ENCODE peak calls at places on chromosomes 11 and 22, in nine cellular contexts. B is left colon; X is SK-N-SH treated with all-trans-retinoic acid at 6 μM for 48 hours; P is heart right ventricle; W is lower lobe of right lung; I is gastrocnemius medialis; Y is T-helper 17 cell; K is CD4-positive, alpha-beta T cell; M is HCT116. T is an unnamed sample.

GRCh38 chr11:72243567-72244316 is at the start of gene PHOX2A:
- ATAC-seq in Y (no peak), I (no peak), W (no peak), B (no peak), P (no peak), K (no peak), M (no peak), X (peak), T (no peak)

GRCh38 chr11:65911682-65912568 is 6.9 kb downstream of the C11orf68 start:
- ATAC-seq in K (no peak), W (peak), Y (no peak), M (peak), P (peak), X (peak), B (peak), I (no peak), T (peak)

GRCh38 chr22:38454011-38454360 is 1.0 kb downstream of the KCNJ4 start:
- ATAC-seq in K (no peak), B (peak), Y (no peak), M (no peak), P (no peak), I (no peak), W (no peak), X (no peak), T (no peak)

GRCh38 chr11:3995307-3995706 is 99.3 kb upstream of the RRM1 start:
- ATAC-seq in P (no peak), I (no peak), B (no peak), W (no peak), Y (no peak), M (no peak), K (no peak), X (no peak), T (no peak)

GRCh38 chr22:28810839-28811491 is 10.6 kb upstream of the XBP1 start:
- ATAC-seq in P (no peak), W (peak), M (no peak), Y (peak), X (no peak), B (no peak), K (peak), I (no peak), T (no peak)

GRCh38 chr22:33600113-33600512 is 320.2 kb downstream of the LARGE1 start:
- ATAC-seq in B (no peak), X (no peak), I (no peak), K (no peak), Y (no peak), M (no peak), P (no peak), W (no peak), T (no peak)

GRCh38 chr11:65530157-65530496 is 5.2 kb downstream of the SCYL1 start:
- ATAC-seq in W (no peak), K (peak), M (peak), Y (peak), I (no peak), B (no peak), P (no peak), X (peak), T (no peak)

GRCh38 chr22:46976130-46976529 is 213.7 kb downstream of the TBC1D22A start:
- ATAC-seq in W (no peak), M (no peak), I (no peak), K (no peak), B (no peak), P (no peak), X (no peak), Y (no peak), T (no peak)

GRCh38 chr11:6203327-6203726 is 2.0 kb upstream of the C11orf42 start:
- ATAC-seq in X (no peak), M (no peak), K (peak), B (no peak), I (no peak), P (no peak), W (no peak), Y (peak), T (no peak)

GRCh38 chr11:46979358-46979757 is 42.8 kb downstream of the CSTPP1 start:
- ATAC-seq in P (no peak), X (no peak), W (peak), M (no peak), B (no peak), K (no peak), Y (no peak), I (no peak), T (no peak)

GRCh38 chr22:17941501-17942406 is 82.6 kb downstream of the MICAL3 start:
- ATAC-seq in P (peak), X (no peak), M (no peak), W (no peak), I (peak), B (no peak), Y (no peak), K (no peak), T (peak)

GRCh38 chr11:107665016-107665415 is 46.8 kb downstream of the SLN start:
- ATAC-seq in Y (no peak), P (no peak), M (no peak), I (no peak), W (no peak), K (no peak), X (no peak), B (no peak), T (no peak)

GRCh38 chr11:55949330-55949729 is 13.1 kb upstream of the OR5I1 start:
- ATAC-seq in M (no peak), I (no peak), B (no peak), X (no peak), W (no peak), P (no peak), K (no peak), Y (no peak), T (no peak)

GRCh38 chr11:84241374-84242131 is 955.4 kb upstream of the CCDC90B start:
- ATAC-seq in B (no peak), K (no peak), M (no peak), I (no peak), W (no peak), Y (no peak), X (no peak), P (no peak), T (no peak)

GRCh38 chr22:43239102-43239875 is 52.4 kb upstream of the TTLL12 start:
- ATAC-seq in P (no peak), I (no peak), Y (no peak), K (no peak), X (peak), W (no peak), M (no peak), B (no peak), T (no peak)

T was measured in gastroesophageal sphincter.